ENCODE peak calls at places on chromosomes 11 and 22, in nine cellular contexts. One of them, this sample, is unnamed.

GRCh38 chr22:29269230-29269604 is 1.1 kb downstream of the EWSR1 start:
- DNase-seq in activated T-cell treated with anti-CD3 and anti-CD28 coated beads for 48 hours: no peak
- DNase-seq in NCI-H345: no peak
- DNase-seq in naive B cell: no peak
- DNase-seq in skeletal muscle cell: no peak
- DNase-seq in cardiac muscle cell: peak
- DNase-seq in SW480: no peak
- DNase-seq in CD8-positive, alpha-beta memory T cell: no peak
- DNase-seq in NCI-H510A treated with DMSO at 0.1 percent for 48 hours: no peak
- DNase-seq in this sample: no peak

GRCh38 chr22:33192156-33192555 is 134.0 kb upstream of the SYN3 start:
- DNase-seq in NCI-H510A treated with DMSO at 0.1 percent for 48 hours: no peak
- DNase-seq in skeletal muscle cell: no peak
- DNase-seq in NCI-H345: no peak
- DNase-seq in SW480: no peak
- DNase-seq in activated T-cell treated with anti-CD3 and anti-CD28 coated beads for 48 hours: no peak
- DNase-seq in naive B cell: peak
- DNase-seq in CD8-positive, alpha-beta memory T cell: no peak
- DNase-seq in cardiac muscle cell: no peak
- DNase-seq in this sample: no peak

GRCh38 chr11:59918987-59919589 is 19.1 kb upstream of the OOSP1 start:
- DNase-seq in NCI-H345: peak
- DNase-seq in naive B cell: no peak
- DNase-seq in NCI-H510A treated with DMSO at 0.1 percent for 48 hours: no peak
- DNase-seq in cardiac muscle cell: peak
- DNase-seq in skeletal muscle cell: no peak
- DNase-seq in SW480: peak
- DNase-seq in CD8-positive, alpha-beta memory T cell: no peak
- DNase-seq in activated T-cell treated with anti-CD3 and anti-CD28 coated beads for 48 hours: no peak
- DNase-seq in this sample: peak

GRCh38 chr11:9950462-9950861 is 286.6 kb downstream of the SWAP70 start:
- DNase-seq in NCI-H345: no peak
- DNase-seq in activated T-cell treated with anti-CD3 and anti-CD28 coated beads for 48 hours: no peak
- DNase-seq in naive B cell: no peak
- DNase-seq in SW480: no peak
- DNase-seq in NCI-H510A treated with DMSO at 0.1 percent for 48 hours: no peak
- DNase-seq in cardiac muscle cell: no peak
- DNase-seq in CD8-positive, alpha-beta memory T cell: no peak
- DNase-seq in skeletal muscle cell: no peak
- DNase-seq in this sample: no peak

GRCh38 chr11:87035976-87036583 is 1.7 kb upstream of the TMEM135 start:
- DNase-seq in NCI-H510A treated with DMSO at 0.1 percent for 48 hours: no peak
- DNase-seq in skeletal muscle cell: no peak
- DNase-seq in CD8-positive, alpha-beta memory T cell: no peak
- DNase-seq in activated T-cell treated with anti-CD3 and anti-CD28 coated beads for 48 hours: no peak
- DNase-seq in cardiac muscle cell: no peak
- DNase-seq in naive B cell: no peak
- DNase-seq in NCI-H345: no peak
- DNase-seq in SW480: no peak
- DNase-seq in this sample: no peak

GRCh38 chr22:50111056-50111455 is 21.2 kb downstream of the MOV10L1 start:
- DNase-seq in SW480: no peak
- DNase-seq in activated T-cell treated with anti-CD3 and anti-CD28 coated beads for 48 hours: no peak
- DNase-seq in NCI-H345: no peak
- DNase-seq in cardiac muscle cell: no peak
- DNase-seq in skeletal muscle cell: no peak
- DNase-seq in NCI-H510A treated with DMSO at 0.1 percent for 48 hours: no peak
- DNase-seq in naive B cell: no peak
- DNase-seq in CD8-positive, alpha-beta memory T cell: no peak
- DNase-seq in this sample: no peak

GRCh38 chr11:124123587-124123986 is 8.3 kb downstream of the VWA5A start:
- DNase-seq in cardiac muscle cell: no peak
- DNase-seq in NCI-H510A treated with DMSO at 0.1 percent for 48 hours: peak
- DNase-seq in SW480: no peak
- DNase-seq in skeletal muscle cell: no peak
- DNase-seq in naive B cell: no peak
- DNase-seq in CD8-positive, alpha-beta memory T cell: no peak
- DNase-seq in activated T-cell treated with anti-CD3 and anti-CD28 coated beads for 48 hours: no peak
- DNase-seq in NCI-H345: peak
- DNase-seq in this sample: no peak

GRCh38 chr11:47372422-47372821 is 5.9 kb downstream of the SPI1 start:
- DNase-seq in SW480: no peak
- DNase-seq in activated T-cell treated with anti-CD3 and anti-CD28 coated beads for 48 hours: no peak
- DNase-seq in skeletal muscle cell: no peak
- DNase-seq in CD8-positive, alpha-beta memory T cell: no peak
- DNase-seq in naive B cell: no peak
- DNase-seq in cardiac muscle cell: no peak
- DNase-seq in NCI-H510A treated with DMSO at 0.1 percent for 48 hours: no peak
- DNase-seq in NCI-H345: no peak
- DNase-seq in this sample: peak

GRCh38 chr11:78638704-78639380 is 64.2 kb upstream of the NARS2 start:
- DNase-seq in SW480: no peak
- DNase-seq in cardiac muscle cell: no peak
- DNase-seq in NCI-H510A treated with DMSO at 0.1 percent for 48 hours: no peak
- DNase-seq in activated T-cell treated with anti-CD3 and anti-CD28 coated beads for 48 hours: no peak
- DNase-seq in naive B cell: no peak
- DNase-seq in CD8-positive, alpha-beta memory T cell: no peak
- DNase-seq in NCI-H345: no peak
- DNase-seq in skeletal muscle cell: no peak
- DNase-seq in this sample: no peak

GRCh38 chr11:44818110-44818509 is 91.3 kb downstream of the TSPAN18 start:
- DNase-seq in skeletal muscle cell: no peak
- DNase-seq in CD8-positive, alpha-beta memory T cell: no peak
- DNase-seq in SW480: no peak
- DNase-seq in cardiac muscle cell: no peak
- DNase-seq in NCI-H345: no peak
- DNase-seq in naive B cell: no peak
- DNase-seq in NCI-H510A treated with DMSO at 0.1 percent for 48 hours: no peak
- DNase-seq in activated T-cell treated with anti-CD3 and anti-CD28 coated beads for 48 hours: no peak
- DNase-seq in this sample: no peak

GRCh38 chr11:131195801-131196517 is 174.5 kb upstream of the NTM start:
- DNase-seq in NCI-H345: peak
- DNase-seq in CD8-positive, alpha-beta memory T cell: no peak
- DNase-seq in activated T-cell treated with anti-CD3 and anti-CD28 coated beads for 48 hours: no peak
- DNase-seq in NCI-H510A treated with DMSO at 0.1 percent for 48 hours: no peak
- DNase-seq in naive B cell: no peak
- DNase-seq in cardiac muscle cell: peak
- DNase-seq in skeletal muscle cell: no peak
- DNase-seq in SW480: no peak
- DNase-seq in this sample: no peak

GRCh38 chr22:45911601-45912271 is 65.2 kb downstream of the WNT7B start:
- DNase-seq in CD8-positive, alpha-beta memory T cell: no peak
- DNase-seq in cardiac muscle cell: peak
- DNase-seq in NCI-H510A treated with DMSO at 0.1 percent for 48 hours: peak
- DNase-seq in naive B cell: no peak
- DNase-seq in SW480: no peak
- DNase-seq in NCI-H345: peak
- DNase-seq in activated T-cell treated with anti-CD3 and anti-CD28 coated beads for 48 hours: no peak
- DNase-seq in skeletal muscle cell: no peak
- DNase-seq in this sample: no peak

GRCh38 chr22:19663286-19663815 is 51.0 kb upstream of the SEPTIN5 start:
- DNase-seq in CD8-positive, alpha-beta memory T cell: no peak
- DNase-seq in NCI-H510A treated with DMSO at 0.1 percent for 48 hours: peak
- DNase-seq in cardiac muscle cell: peak
- DNase-seq in skeletal muscle cell: peak
- DNase-seq in activated T-cell treated with anti-CD3 and anti-CD28 coated beads for 48 hours: no peak
- DNase-seq in naive B cell: no peak
- DNase-seq in SW480: peak
- DNase-seq in NCI-H345: no peak
- DNase-seq in this sample: no peak

GRCh38 chr11:31509017-31509411 is 408 bp downstream of the IMMP1L start:
- DNase-seq in activated T-cell treated with anti-CD3 and anti-CD28 coated beads for 48 hours: no peak
- DNase-seq in cardiac muscle cell: no peak
- DNase-seq in CD8-positive, alpha-beta memory T cell: no peak
- DNase-seq in NCI-H345: peak
- DNase-seq in NCI-H510A treated with DMSO at 0.1 percent for 48 hours: no peak
- DNase-seq in skeletal muscle cell: no peak
- DNase-seq in SW480: no peak
- DNase-seq in naive B cell: no peak
- DNase-seq in this sample: peak

GRCh38 chr11:80214413-80214812 is 773.6 kb upstream of the TENM4 start:
- DNase-seq in naive B cell: no peak
- DNase-seq in NCI-H510A treated with DMSO at 0.1 percent for 48 hours: no peak
- DNase-seq in cardiac muscle cell: no peak
- DNase-seq in activated T-cell treated with anti-CD3 and anti-CD28 coated beads for 48 hours: no peak
- DNase-seq in CD8-positive, alpha-beta memory T cell: no peak
- DNase-seq in SW480: no peak
- DNase-seq in NCI-H345: no peak
- DNase-seq in skeletal muscle cell: no peak
- DNase-seq in this sample: no peak

GRCh38 chr22:47059701-47060161 is 297.3 kb downstream of the TBC1D22A start:
- DNase-seq in SW480: no peak
- DNase-seq in CD8-positive, alpha-beta memory T cell: no peak
- DNase-seq in naive B cell: no peak
- DNase-seq in activated T-cell treated with anti-CD3 and anti-CD28 coated beads for 48 hours: no peak
- DNase-seq in skeletal muscle cell: no peak
- DNase-seq in cardiac muscle cell: no peak
- DNase-seq in NCI-H510A treated with DMSO at 0.1 percent for 48 hours: no peak
- DNase-seq in NCI-H345: no peak
- DNase-seq in this sample: peak

GRCh38 chr11:62171261-62171723 is 18.7 kb upstream of the SCGB1D1 start:
- DNase-seq in cardiac muscle cell: peak
- DNase-seq in skeletal muscle cell: peak
- DNase-seq in activated T-cell treated with anti-CD3 and anti-CD28 coated beads for 48 hours: peak
- DNase-seq in naive B cell: peak
- DNase-seq in SW480: peak
- DNase-seq in NCI-H345: peak
- DNase-seq in CD8-positive, alpha-beta memory T cell: peak
- DNase-seq in NCI-H510A treated with DMSO at 0.1 percent for 48 hours: peak
- DNase-seq in this sample: peak

GRCh38 chr11:112227002-112227401 is 774 bp downstream of the PTS start:
- DNase-seq in cardiac muscle cell: peak
- DNase-seq in activated T-cell treated with anti-CD3 and anti-CD28 coated beads for 48 hours: no peak
- DNase-seq in NCI-H345: no peak
- DNase-seq in skeletal muscle cell: no peak
- DNase-seq in NCI-H510A treated with DMSO at 0.1 percent for 48 hours: peak
- DNase-seq in CD8-positive, alpha-beta memory T cell: no peak
- DNase-seq in naive B cell: no peak
- DNase-seq in SW480: no peak
- DNase-seq in this sample: no peak

GRCh38 chr22:35835998-35836691 is 118.5 kb downstream of the APOL5 start:
- DNase-seq in cardiac muscle cell: peak
- DNase-seq in CD8-positive, alpha-beta memory T cell: no peak
- DNase-seq in activated T-cell treated with anti-CD3 and anti-CD28 coated beads for 48 hours: no peak
- DNase-seq in naive B cell: no peak
- DNase-seq in NCI-H510A treated with DMSO at 0.1 percent for 48 hours: peak
- DNase-seq in SW480: peak
- DNase-seq in skeletal muscle cell: peak
- DNase-seq in NCI-H345: peak
- DNase-seq in this sample: peak

GRCh38 chr11:34395916-34396555 is 38.2 kb upstream of the ABTB2 start:
- DNase-seq in skeletal muscle cell: no peak
- DNase-seq in cardiac muscle cell: no peak
- DNase-seq in activated T-cell treated with anti-CD3 and anti-CD28 coated beads for 48 hours: no peak
- DNase-seq in naive B cell: no peak
- DNase-seq in NCI-H510A treated with DMSO at 0.1 percent for 48 hours: no peak
- DNase-seq in NCI-H345: no peak
- DNase-seq in SW480: no peak
- DNase-seq in CD8-positive, alpha-beta memory T cell: no peak
- DNase-seq in this sample: no peak

GRCh38 chr11:2940166-2940929 is 11.1 kb upstream of the PHLDA2 start:
- DNase-seq in NCI-H345: no peak
- DNase-seq in activated T-cell treated with anti-CD3 and anti-CD28 coated beads for 48 hours: no peak
- DNase-seq in CD8-positive, alpha-beta memory T cell: no peak
- DNase-seq in NCI-H510A treated with DMSO at 0.1 percent for 48 hours: no peak
- DNase-seq in SW480: peak
- DNase-seq in skeletal muscle cell: no peak
- DNase-seq in naive B cell: no peak
- DNase-seq in cardiac muscle cell: peak
- DNase-seq in this sample: peak

GRCh38 chr11:112051768-112052167 is 22.0 kb downstream of the PIH1D2 start:
- DNase-seq in CD8-positive, alpha-beta memory T cell: no peak
- DNase-seq in NCI-H345: no peak
- DNase-seq in NCI-H510A treated with DMSO at 0.1 percent for 48 hours: no peak
- DNase-seq in cardiac muscle cell: no peak
- DNase-seq in activated T-cell treated with anti-CD3 and anti-CD28 coated beads for 48 hours: no peak
- DNase-seq in SW480: no peak
- DNase-seq in skeletal muscle cell: no peak
- DNase-seq in naive B cell: no peak
- DNase-seq in this sample: no peak

GRCh38 chr22:39534591-39535301 is 2.2 kb upstream of the RPS19BP1 start:
- DNase-seq in NCI-H510A treated with DMSO at 0.1 percent for 48 hours: peak
- DNase-seq in CD8-positive, alpha-beta memory T cell: peak
- DNase-seq in NCI-H345: peak
- DNase-seq in activated T-cell treated with anti-CD3 and anti-CD28 coated beads for 48 hours: peak
- DNase-seq in naive B cell: peak
- DNase-seq in cardiac muscle cell: peak
- DNase-seq in skeletal muscle cell: no peak
- DNase-seq in SW480: peak
- DNase-seq in this sample: peak

GRCh38 chr11:70577258-70577603 is 178.9 kb downstream of the CTTN start:
- DNase-seq in naive B cell: no peak
- DNase-seq in SW480: no peak
- DNase-seq in NCI-H510A treated with DMSO at 0.1 percent for 48 hours: no peak
- DNase-seq in NCI-H345: no peak
- DNase-seq in skeletal muscle cell: no peak
- DNase-seq in CD8-positive, alpha-beta memory T cell: no peak
- DNase-seq in cardiac muscle cell: no peak
- DNase-seq in activated T-cell treated with anti-CD3 and anti-CD28 coated beads for 48 hours: no peak
- DNase-seq in this sample: no peak

GRCh38 chr11:128929468-128929867 is 13.2 kb downstream of the TP53AIP1 start:
- DNase-seq in activated T-cell treated with anti-CD3 and anti-CD28 coated beads for 48 hours: no peak
- DNase-seq in NCI-H345: no peak
- DNase-seq in NCI-H510A treated with DMSO at 0.1 percent for 48 hours: no peak
- DNase-seq in CD8-positive, alpha-beta memory T cell: no peak
- DNase-seq in skeletal muscle cell: no peak
- DNase-seq in naive B cell: no peak
- DNase-seq in cardiac muscle cell: no peak
- DNase-seq in SW480: no peak
- DNase-seq in this sample: no peak

GRCh38 chr11:61467609-61468401 is 37.9 kb downstream of the SDHAF2 start:
- DNase-seq in NCI-H345: no peak
- DNase-seq in CD8-positive, alpha-beta memory T cell: no peak
- DNase-seq in cardiac muscle cell: no peak
- DNase-seq in skeletal muscle cell: no peak
- DNase-seq in SW480: no peak
- DNase-seq in NCI-H510A treated with DMSO at 0.1 percent for 48 hours: no peak
- DNase-seq in activated T-cell treated with anti-CD3 and anti-CD28 coated beads for 48 hours: no peak
- DNase-seq in naive B cell: no peak
- DNase-seq in this sample: no peak